ENCODE peak calls at places on chromosomes 5 and 9, in eight cellular contexts. One of them, this sample, is unnamed.

GRCh38 chr9:6439051-6439703 is 26.2 kb downstream of the UHRF2 start:
- DNase-seq in NCI-H1092: no peak
- DNase-seq in CD8-positive, alpha-beta memory T cell: no peak
- DNase-seq in neural crest cell: no peak
- DNase-seq in T-helper 9 cell: no peak
- DNase-seq in fibroblast of mammary gland: no peak
- DNase-seq in heart left ventricle: no peak
- DNase-seq in stimulated activated CD8-positive, alpha-beta memory T cell treated with anti-CD3 and anti-CD28 coated beads, Interleukin-15, amount 100 ng/mL, for 48 hours: no peak
- DNase-seq in this sample: no peak

GRCh38 chr5:133483406-133484090 is 128.8 kb downstream of the FSTL4 start:
- DNase-seq in neural crest cell: no peak
- DNase-seq in T-helper 9 cell: no peak
- DNase-seq in NCI-H1092: no peak
- DNase-seq in fibroblast of mammary gland: no peak
- DNase-seq in heart left ventricle: no peak
- DNase-seq in CD8-positive, alpha-beta memory T cell: no peak
- DNase-seq in stimulated activated CD8-positive, alpha-beta memory T cell treated with anti-CD3 and anti-CD28 coated beads, Interleukin-15, amount 100 ng/mL, for 48 hours: no peak
- DNase-seq in this sample: no peak

GRCh38 chr9:22240619-22241018 is 206.0 kb upstream of the DMRTA1 start:
- DNase-seq in stimulated activated CD8-positive, alpha-beta memory T cell treated with anti-CD3 and anti-CD28 coated beads, Interleukin-15, amount 100 ng/mL, for 48 hours: no peak
- DNase-seq in NCI-H1092: no peak
- DNase-seq in CD8-positive, alpha-beta memory T cell: no peak
- DNase-seq in T-helper 9 cell: no peak
- DNase-seq in heart left ventricle: no peak
- DNase-seq in fibroblast of mammary gland: peak; percentile 80
- DNase-seq in neural crest cell: no peak
- DNase-seq in this sample: no peak

GRCh38 chr5:75566710-75567309 is 44.4 kb upstream of the ANKDD1B start:
- DNase-seq in T-helper 9 cell: no peak
- DNase-seq in NCI-H1092: no peak
- DNase-seq in fibroblast of mammary gland: peak; percentile 95
- DNase-seq in neural crest cell: no peak
- DNase-seq in heart left ventricle: no peak
- DNase-seq in CD8-positive, alpha-beta memory T cell: no peak
- DNase-seq in stimulated activated CD8-positive, alpha-beta memory T cell treated with anti-CD3 and anti-CD28 coated beads, Interleukin-15, amount 100 ng/mL, for 48 hours: no peak
- DNase-seq in this sample: peak; percentile 89

GRCh38 chr5:179407191-179408175 is 62.2 kb upstream of the ADAMTS2 start:
- DNase-seq in neural crest cell: no peak
- DNase-seq in CD8-positive, alpha-beta memory T cell: no peak
- DNase-seq in heart left ventricle: no peak
- DNase-seq in NCI-H1092: no peak
- DNase-seq in stimulated activated CD8-positive, alpha-beta memory T cell treated with anti-CD3 and anti-CD28 coated beads, Interleukin-15, amount 100 ng/mL, for 48 hours: no peak
- DNase-seq in fibroblast of mammary gland: peak; percentile 19
- DNase-seq in T-helper 9 cell: no peak
- DNase-seq in this sample: peak; percentile 86

GRCh38 chr5:93512799-93513198 is 68.2 kb downstream of the NR2F1-AS1 start:
- DNase-seq in neural crest cell: no peak
- DNase-seq in stimulated activated CD8-positive, alpha-beta memory T cell treated with anti-CD3 and anti-CD28 coated beads, Interleukin-15, amount 100 ng/mL, for 48 hours: no peak
- DNase-seq in NCI-H1092: no peak
- DNase-seq in heart left ventricle: no peak
- DNase-seq in CD8-positive, alpha-beta memory T cell: no peak
- DNase-seq in fibroblast of mammary gland: peak; percentile 94
- DNase-seq in T-helper 9 cell: no peak
- DNase-seq in this sample: peak; percentile 17

GRCh38 chr9:105447386-105447813 is 434 bp upstream of the FSD1L start:
- DNase-seq in heart left ventricle: no peak
- DNase-seq in T-helper 9 cell: no peak
- DNase-seq in stimulated activated CD8-positive, alpha-beta memory T cell treated with anti-CD3 and anti-CD28 coated beads, Interleukin-15, amount 100 ng/mL, for 48 hours: no peak
- DNase-seq in CD8-positive, alpha-beta memory T cell: no peak
- DNase-seq in neural crest cell: no peak
- DNase-seq in NCI-H1092: no peak
- DNase-seq in fibroblast of mammary gland: peak; percentile 14
- DNase-seq in this sample: no peak

GRCh38 chr9:92637331-92637730 is 32.6 kb downstream of the IPPK start:
- DNase-seq in T-helper 9 cell: no peak
- DNase-seq in fibroblast of mammary gland: no peak
- DNase-seq in CD8-positive, alpha-beta memory T cell: no peak
- DNase-seq in NCI-H1092: no peak
- DNase-seq in neural crest cell: no peak
- DNase-seq in stimulated activated CD8-positive, alpha-beta memory T cell treated with anti-CD3 and anti-CD28 coated beads, Interleukin-15, amount 100 ng/mL, for 48 hours: no peak
- DNase-seq in heart left ventricle: no peak
- DNase-seq in this sample: no peak

GRCh38 chr5:87170799-87171198 is 96.9 kb upstream of the RASA1 start:
- DNase-seq in CD8-positive, alpha-beta memory T cell: no peak
- DNase-seq in stimulated activated CD8-positive, alpha-beta memory T cell treated with anti-CD3 and anti-CD28 coated beads, Interleukin-15, amount 100 ng/mL, for 48 hours: no peak
- DNase-seq in neural crest cell: no peak
- DNase-seq in heart left ventricle: no peak
- DNase-seq in fibroblast of mammary gland: no peak
- DNase-seq in NCI-H1092: no peak
- DNase-seq in T-helper 9 cell: no peak
- DNase-seq in this sample: no peak

GRCh38 chr9:87327567-87328125 is 170.0 kb upstream of the DAPK1 start:
- DNase-seq in heart left ventricle: no peak
- DNase-seq in NCI-H1092: no peak
- DNase-seq in neural crest cell: no peak
- DNase-seq in stimulated activated CD8-positive, alpha-beta memory T cell treated with anti-CD3 and anti-CD28 coated beads, Interleukin-15, amount 100 ng/mL, for 48 hours: no peak
- DNase-seq in T-helper 9 cell: no peak
- DNase-seq in CD8-positive, alpha-beta memory T cell: no peak
- DNase-seq in fibroblast of mammary gland: no peak
- DNase-seq in this sample: no peak

GRCh38 chr9:135343733-135344522 is 135.7 kb upstream of the PPP1R26 start:
- DNase-seq in CD8-positive, alpha-beta memory T cell: no peak
- DNase-seq in fibroblast of mammary gland: peak; percentile 19
- DNase-seq in stimulated activated CD8-positive, alpha-beta memory T cell treated with anti-CD3 and anti-CD28 coated beads, Interleukin-15, amount 100 ng/mL, for 48 hours: peak; percentile 30
- DNase-seq in T-helper 9 cell: peak; percentile 35
- DNase-seq in heart left ventricle: peak; percentile 63
- DNase-seq in neural crest cell: peak; percentile 86
- DNase-seq in NCI-H1092: peak; percentile 63
- DNase-seq in this sample: peak; percentile 88

GRCh38 chr5:83099001-83099400 is 21.7 kb downstream of the XRCC4 start:
- DNase-seq in fibroblast of mammary gland: no peak
- DNase-seq in NCI-H1092: no peak
- DNase-seq in heart left ventricle: no peak
- DNase-seq in T-helper 9 cell: no peak
- DNase-seq in stimulated activated CD8-positive, alpha-beta memory T cell treated with anti-CD3 and anti-CD28 coated beads, Interleukin-15, amount 100 ng/mL, for 48 hours: no peak
- DNase-seq in CD8-positive, alpha-beta memory T cell: no peak
- DNase-seq in neural crest cell: no peak
- DNase-seq in this sample: no peak

GRCh38 chr9:117678882-117679281 is 25.3 kb upstream of the TLR4 start:
- DNase-seq in T-helper 9 cell: no peak
- DNase-seq in neural crest cell: no peak
- DNase-seq in stimulated activated CD8-positive, alpha-beta memory T cell treated with anti-CD3 and anti-CD28 coated beads, Interleukin-15, amount 100 ng/mL, for 48 hours: no peak
- DNase-seq in NCI-H1092: no peak
- DNase-seq in fibroblast of mammary gland: peak; percentile 2
- DNase-seq in CD8-positive, alpha-beta memory T cell: no peak
- DNase-seq in heart left ventricle: no peak
- DNase-seq in this sample: no peak

GRCh38 chr9:101486693-101487442 is 46.8 kb upstream of the RNF20 start:
- DNase-seq in T-helper 9 cell: no peak
- DNase-seq in stimulated activated CD8-positive, alpha-beta memory T cell treated with anti-CD3 and anti-CD28 coated beads, Interleukin-15, amount 100 ng/mL, for 48 hours: no peak
- DNase-seq in neural crest cell: peak; percentile 54
- DNase-seq in heart left ventricle: peak; percentile 56
- DNase-seq in NCI-H1092: peak; percentile 81
- DNase-seq in CD8-positive, alpha-beta memory T cell: no peak
- DNase-seq in fibroblast of mammary gland: peak; percentile 36
- DNase-seq in this sample: peak; percentile 80

GRCh38 chr9:81183763-81184162 is 505.6 kb downstream of the TLE1 start:
- DNase-seq in heart left ventricle: no peak
- DNase-seq in fibroblast of mammary gland: no peak
- DNase-seq in CD8-positive, alpha-beta memory T cell: no peak
- DNase-seq in T-helper 9 cell: no peak
- DNase-seq in NCI-H1092: no peak
- DNase-seq in neural crest cell: no peak
- DNase-seq in stimulated activated CD8-positive, alpha-beta memory T cell treated with anti-CD3 and anti-CD28 coated beads, Interleukin-15, amount 100 ng/mL, for 48 hours: no peak
- DNase-seq in this sample: no peak

GRCh38 chr9:138040446-138041430 is 163.2 kb downstream of the CACNA1B start:
- DNase-seq in stimulated activated CD8-positive, alpha-beta memory T cell treated with anti-CD3 and anti-CD28 coated beads, Interleukin-15, amount 100 ng/mL, for 48 hours: no peak
- DNase-seq in fibroblast of mammary gland: no peak
- DNase-seq in neural crest cell: no peak
- DNase-seq in NCI-H1092: no peak
- DNase-seq in heart left ventricle: no peak
- DNase-seq in T-helper 9 cell: no peak
- DNase-seq in CD8-positive, alpha-beta memory T cell: no peak
- DNase-seq in this sample: no peak

GRCh38 chr9:98575379-98576346 is 133.1 kb downstream of the GABBR2 start:
- DNase-seq in heart left ventricle: no peak
- DNase-seq in fibroblast of mammary gland: peak; percentile 84
- DNase-seq in stimulated activated CD8-positive, alpha-beta memory T cell treated with anti-CD3 and anti-CD28 coated beads, Interleukin-15, amount 100 ng/mL, for 48 hours: peak; percentile 52
- DNase-seq in neural crest cell: no peak
- DNase-seq in NCI-H1092: no peak
- DNase-seq in CD8-positive, alpha-beta memory T cell: no peak
- DNase-seq in T-helper 9 cell: no peak
- DNase-seq in this sample: peak; percentile 74

GRCh38 chr9:128685636-128686489 is 3.2 kb upstream of the SET start:
- DNase-seq in CD8-positive, alpha-beta memory T cell: peak; percentile 62
- DNase-seq in stimulated activated CD8-positive, alpha-beta memory T cell treated with anti-CD3 and anti-CD28 coated beads, Interleukin-15, amount 100 ng/mL, for 48 hours: no peak
- DNase-seq in neural crest cell: no peak
- DNase-seq in heart left ventricle: no peak
- DNase-seq in NCI-H1092: no peak
- DNase-seq in T-helper 9 cell: no peak
- DNase-seq in fibroblast of mammary gland: no peak
- DNase-seq in this sample: no peak

This sample was measured in AG20443.